ENCODE peak calls at places on chromosomes 3 and 15, in ten cellular contexts. One of them, this sample, is unnamed.

GRCh38 chr15:62756995-62757360 is 285.6 kb upstream of the TPM1 start:
- DNase-seq in GM12878: no peak
- DNase-seq in neuronal stem cell: no peak
- DNase-seq in H9: no peak
- DNase-seq in PC-9: no peak
- DNase-seq in OCI-LY7: no peak
- DNase-seq in hepatocyte: no peak
- DNase-seq in astrocyte: no peak
- DNase-seq in PC-3: no peak
- DNase-seq in SK-N-SH: peak; percentile 21
- DNase-seq in this sample: no peak

GRCh38 chr3:185979721-185980121 is 41.9 kb upstream of the TRA2B start:
- DNase-seq in GM12878: no peak
- DNase-seq in neuronal stem cell: no peak
- DNase-seq in H9: no peak
- DNase-seq in PC-9: no peak
- DNase-seq in OCI-LY7: no peak
- DNase-seq in hepatocyte: no peak
- DNase-seq in astrocyte: no peak
- DNase-seq in PC-3: no peak
- DNase-seq in SK-N-SH: no peak
- DNase-seq in this sample: peak; percentile 29

GRCh38 chr3:176861137-176861536 is 336.1 kb downstream of the TBL1XR1 start:
- DNase-seq in GM12878: no peak
- DNase-seq in neuronal stem cell: no peak
- DNase-seq in H9: no peak
- DNase-seq in PC-9: no peak
- DNase-seq in OCI-LY7: no peak
- DNase-seq in hepatocyte: no peak
- DNase-seq in astrocyte: no peak
- DNase-seq in PC-3: no peak
- DNase-seq in SK-N-SH: no peak
- DNase-seq in this sample: no peak

GRCh38 chr15:52503788-52504496 is 24.7 kb downstream of the MYO5A start:
- DNase-seq in GM12878: peak; percentile 51
- DNase-seq in neuronal stem cell: no peak
- DNase-seq in H9: no peak
- DNase-seq in PC-9: no peak
- DNase-seq in OCI-LY7: peak; percentile 92
- DNase-seq in hepatocyte: no peak
- DNase-seq in astrocyte: peak; percentile 81
- DNase-seq in PC-3: peak; percentile 21
- DNase-seq in SK-N-SH: no peak
- DNase-seq in this sample: no peak

GRCh38 chr3:58090351-58090750 is 82.1 kb downstream of the FLNB start:
- DNase-seq in GM12878: no peak
- DNase-seq in neuronal stem cell: no peak
- DNase-seq in H9: no peak
- DNase-seq in PC-9: no peak
- DNase-seq in OCI-LY7: no peak
- DNase-seq in hepatocyte: no peak
- DNase-seq in astrocyte: peak; percentile 37
- DNase-seq in PC-3: no peak
- DNase-seq in SK-N-SH: no peak
- DNase-seq in this sample: no peak

GRCh38 chr15:78841307-78841706 is 30.0 kb upstream of the ADAMTS7 start:
- DNase-seq in GM12878: no peak
- DNase-seq in neuronal stem cell: no peak
- DNase-seq in H9: no peak
- DNase-seq in PC-9: no peak
- DNase-seq in OCI-LY7: no peak
- DNase-seq in hepatocyte: no peak
- DNase-seq in astrocyte: peak; percentile 6
- DNase-seq in PC-3: no peak
- DNase-seq in SK-N-SH: no peak
- DNase-seq in this sample: no peak

GRCh38 chr15:75036269-75036668 is 12.9 kb downstream of the PPCDC start:
- DNase-seq in GM12878: no peak
- DNase-seq in neuronal stem cell: no peak
- DNase-seq in H9: peak; percentile 91
- DNase-seq in PC-9: peak; percentile 89
- DNase-seq in OCI-LY7: no peak
- DNase-seq in hepatocyte: peak; percentile 80
- DNase-seq in astrocyte: no peak
- DNase-seq in PC-3: peak; percentile 83
- DNase-seq in SK-N-SH: no peak
- DNase-seq in this sample: peak; percentile 91

GRCh38 chr3:29525254-29525881 is 244.5 kb downstream of the RBMS3 start:
- DNase-seq in GM12878: no peak
- DNase-seq in neuronal stem cell: no peak
- DNase-seq in H9: no peak
- DNase-seq in PC-9: no peak
- DNase-seq in OCI-LY7: no peak
- DNase-seq in hepatocyte: no peak
- DNase-seq in astrocyte: peak; percentile 42
- DNase-seq in PC-3: peak; percentile 60
- DNase-seq in SK-N-SH: no peak
- DNase-seq in this sample: no peak

GRCh38 chr3:126354776-126355175 is 2.4 kb downstream of the KLF15 start:
- DNase-seq in GM12878: no peak
- DNase-seq in neuronal stem cell: no peak
- DNase-seq in H9: no peak
- DNase-seq in PC-9: no peak
- DNase-seq in OCI-LY7: no peak
- DNase-seq in hepatocyte: no peak
- DNase-seq in astrocyte: no peak
- DNase-seq in PC-3: no peak
- DNase-seq in SK-N-SH: no peak
- DNase-seq in this sample: no peak

GRCh38 chr15:89472785-89473256 is 23.6 kb downstream of the RHCG start:
- DNase-seq in GM12878: no peak
- DNase-seq in neuronal stem cell: peak; percentile 79
- DNase-seq in H9: peak; percentile 94
- DNase-seq in PC-9: peak; percentile 69
- DNase-seq in OCI-LY7: peak; percentile 70
- DNase-seq in hepatocyte: peak; percentile 63
- DNase-seq in astrocyte: peak; percentile 8
- DNase-seq in PC-3: peak; percentile 75
- DNase-seq in SK-N-SH: peak; percentile 91
- DNase-seq in this sample: peak; percentile 81

GRCh38 chr15:95624100-95624499 is 706.4 kb upstream of the NR2F2 start:
- DNase-seq in GM12878: no peak
- DNase-seq in neuronal stem cell: no peak
- DNase-seq in H9: no peak
- DNase-seq in PC-9: no peak
- DNase-seq in OCI-LY7: no peak
- DNase-seq in hepatocyte: no peak
- DNase-seq in astrocyte: no peak
- DNase-seq in PC-3: no peak
- DNase-seq in SK-N-SH: no peak
- DNase-seq in this sample: no peak

GRCh38 chr3:98775459-98775858 is 12.3 kb downstream of the ST3GAL6 start:
- DNase-seq in GM12878: no peak
- DNase-seq in neuronal stem cell: no peak
- DNase-seq in H9: no peak
- DNase-seq in PC-9: no peak
- DNase-seq in OCI-LY7: peak; percentile 33
- DNase-seq in hepatocyte: no peak
- DNase-seq in astrocyte: no peak
- DNase-seq in PC-3: no peak
- DNase-seq in SK-N-SH: no peak
- DNase-seq in this sample: no peak

GRCh38 chr3:106862067-106862466 is 515.2 kb upstream of the CCDC54 start:
- DNase-seq in GM12878: no peak
- DNase-seq in neuronal stem cell: no peak
- DNase-seq in H9: no peak
- DNase-seq in PC-9: no peak
- DNase-seq in OCI-LY7: no peak
- DNase-seq in hepatocyte: no peak
- DNase-seq in astrocyte: peak; percentile 62
- DNase-seq in PC-3: peak; percentile 42
- DNase-seq in SK-N-SH: no peak
- DNase-seq in this sample: no peak
- H2AFZ ChIP-seq in GM12878: no peak overlapping the region
- H2AFZ ChIP-seq in neuronal stem cell: peak overlapping the region; percentile 45
- H2AFZ ChIP-seq in H9: no peak overlapping the region
- H2AFZ ChIP-seq in PC-9: no peak overlapping the region
- H2AFZ ChIP-seq in OCI-LY7: no peak overlapping the region
- H2AFZ ChIP-seq in hepatocyte: no peak overlapping the region
- H2AFZ ChIP-seq in astrocyte: peak overlapping the region; percentile 44
- H2AFZ ChIP-seq in PC-3: peak overlapping the region; percentile 0
- H2AFZ ChIP-seq in SK-N-SH: peak overlapping the region; percentile 91
- H2AFZ ChIP-seq in this sample: no peak overlapping the region

GRCh38 chr3:151366993-151367392 is 17.6 kb downstream of the P2RY12 start:
- DNase-seq in GM12878: no peak
- DNase-seq in neuronal stem cell: no peak
- DNase-seq in H9: no peak
- DNase-seq in PC-9: no peak
- DNase-seq in OCI-LY7: no peak
- DNase-seq in hepatocyte: no peak
- DNase-seq in astrocyte: no peak
- DNase-seq in PC-3: no peak
- DNase-seq in SK-N-SH: no peak
- DNase-seq in this sample: no peak
- H2AFZ ChIP-seq in GM12878: no peak overlapping the region
- H2AFZ ChIP-seq in neuronal stem cell: no peak overlapping the region
- H2AFZ ChIP-seq in H9: no peak overlapping the region
- H2AFZ ChIP-seq in PC-9: no peak overlapping the region
- H2AFZ ChIP-seq in OCI-LY7: no peak overlapping the region
- H2AFZ ChIP-seq in hepatocyte: no peak overlapping the region
- H2AFZ ChIP-seq in astrocyte: no peak overlapping the region
- H2AFZ ChIP-seq in PC-3: no peak overlapping the region
- H2AFZ ChIP-seq in SK-N-SH: no peak overlapping the region
- H2AFZ ChIP-seq in this sample: no peak overlapping the region

DNA sequence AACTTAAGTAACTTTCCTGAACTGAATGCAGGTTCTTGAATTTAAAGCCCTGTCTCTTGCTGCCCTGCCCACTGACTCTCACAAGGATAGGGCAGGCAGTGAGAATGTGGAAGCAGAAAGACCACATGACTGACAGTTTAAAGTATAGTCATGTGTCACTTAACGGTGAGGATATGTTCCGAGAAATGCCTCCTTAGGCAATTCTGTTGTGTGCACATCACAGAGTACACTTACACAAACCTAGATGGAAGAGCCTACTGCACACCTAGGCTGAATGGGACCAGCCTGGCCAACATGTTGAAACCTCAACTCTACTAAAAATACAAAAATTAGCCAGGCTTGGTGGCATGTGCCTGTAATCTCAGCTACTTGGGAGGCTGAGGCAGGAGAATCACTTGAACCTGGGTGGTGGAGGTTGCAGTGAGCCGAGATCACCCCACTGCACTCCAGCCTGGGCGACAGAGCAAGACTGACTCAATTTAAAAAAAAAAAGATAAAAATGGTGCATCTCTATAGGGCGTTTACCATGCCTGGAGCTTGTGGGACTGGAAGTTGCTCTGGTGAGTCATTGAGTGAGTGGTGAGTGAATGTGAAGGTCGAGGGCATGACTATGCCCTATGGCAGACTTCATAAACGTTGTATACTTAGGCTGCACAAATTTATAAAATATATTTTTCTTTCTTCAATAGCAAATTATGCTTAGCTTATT is 18.9 kb upstream of the COPG1 start:
- DNase-seq in GM12878: no peak
- DNase-seq in neuronal stem cell: no peak
- DNase-seq in H9: no peak
- DNase-seq in PC-9: peak; percentile 60
- DNase-seq in OCI-LY7: no peak
- DNase-seq in hepatocyte: no peak
- DNase-seq in astrocyte: peak; percentile 81
- DNase-seq in PC-3: peak; percentile 85
- DNase-seq in SK-N-SH: no peak
- DNase-seq in this sample: no peak
- H2AFZ ChIP-seq in GM12878: no peak overlapping the region
- H2AFZ ChIP-seq in neuronal stem cell: no peak overlapping the region
- H2AFZ ChIP-seq in H9: no peak overlapping the region
- H2AFZ ChIP-seq in PC-9: no peak overlapping the region
- H2AFZ ChIP-seq in OCI-LY7: peak overlapping the region; percentile 72
- H2AFZ ChIP-seq in hepatocyte: no peak overlapping the region
- H2AFZ ChIP-seq in astrocyte: peak overlapping the region; percentile 8
- H2AFZ ChIP-seq in PC-3: no peak overlapping the region
- H2AFZ ChIP-seq in SK-N-SH: peak overlapping the region; percentile 36
- H2AFZ ChIP-seq in this sample: no peak overlapping the region

GRCh38 chr15:81296218-81296617 is 27.7 kb downstream of the STARD5 start:
- DNase-seq in GM12878: no peak
- DNase-seq in neuronal stem cell: no peak
- DNase-seq in H9: no peak
- DNase-seq in PC-9: no peak
- DNase-seq in OCI-LY7: peak; percentile 41
- DNase-seq in hepatocyte: no peak
- DNase-seq in astrocyte: no peak
- DNase-seq in PC-3: no peak
- DNase-seq in SK-N-SH: no peak
- DNase-seq in this sample: no peak

GRCh38 chr15:81297147-81297572 is 26.8 kb downstream of the STARD5 start:
- DNase-seq in GM12878: no peak
- DNase-seq in neuronal stem cell: no peak
- DNase-seq in H9: no peak
- DNase-seq in PC-9: peak; percentile 56
- DNase-seq in OCI-LY7: no peak
- DNase-seq in hepatocyte: no peak
- DNase-seq in astrocyte: peak; percentile 59
- DNase-seq in PC-3: peak; percentile 95
- DNase-seq in SK-N-SH: no peak
- DNase-seq in this sample: no peak

GRCh38 chr15:81294501-81294850 is 29.5 kb downstream of the STARD5 start:
- DNase-seq in GM12878: no peak
- DNase-seq in neuronal stem cell: no peak
- DNase-seq in H9: peak; percentile 48
- DNase-seq in PC-9: no peak
- DNase-seq in OCI-LY7: peak; percentile 56
- DNase-seq in hepatocyte: no peak
- DNase-seq in astrocyte: no peak
- DNase-seq in PC-3: no peak
- DNase-seq in SK-N-SH: no peak
- DNase-seq in this sample: peak; percentile 10

GRCh38 chr15:81296673-81297072 is 27.3 kb downstream of the STARD5 start:
- DNase-seq in GM12878: peak; percentile 95
- DNase-seq in neuronal stem cell: no peak
- DNase-seq in H9: no peak
- DNase-seq in PC-9: no peak
- DNase-seq in OCI-LY7: peak; percentile 94
- DNase-seq in hepatocyte: no peak
- DNase-seq in astrocyte: no peak
- DNase-seq in PC-3: no peak
- DNase-seq in SK-N-SH: no peak
- DNase-seq in this sample: no peak

DNA sequence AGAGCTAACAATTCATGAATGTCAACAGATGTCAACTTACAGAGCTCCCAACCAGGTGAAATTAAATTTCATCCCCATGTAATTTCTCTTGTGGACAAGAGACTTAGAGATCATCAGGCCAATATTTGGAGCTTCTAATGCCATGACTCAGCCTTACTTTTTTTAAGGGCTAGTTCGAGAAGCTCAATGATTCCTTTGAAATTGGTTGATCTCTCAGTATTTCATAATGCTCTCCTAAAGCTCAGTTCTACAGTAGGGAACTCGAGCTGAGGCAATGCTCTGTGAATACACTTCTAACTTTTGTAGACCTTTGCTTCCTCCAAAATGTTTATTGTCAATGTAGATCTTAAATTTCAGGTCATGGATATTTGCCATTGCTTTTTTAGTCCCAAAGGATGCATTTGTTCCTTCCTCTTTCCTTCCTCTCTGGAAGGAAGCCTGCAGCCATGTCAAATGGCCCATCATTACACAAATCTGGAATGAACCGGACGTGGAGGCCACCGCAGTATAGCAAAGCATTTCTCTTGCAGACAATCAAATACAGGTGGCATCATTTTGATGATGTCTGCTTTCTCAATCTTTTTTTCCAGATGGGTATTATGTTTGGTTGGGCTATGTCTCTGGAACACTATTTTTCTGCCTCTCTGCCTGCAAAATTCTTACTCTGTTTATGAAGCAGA is 28.3 kb downstream of the STARD5 start:
- DNase-seq in GM12878: no peak
- DNase-seq in neuronal stem cell: no peak
- DNase-seq in H9: no peak
- DNase-seq in PC-9: no peak
- DNase-seq in OCI-LY7: peak; percentile 45
- DNase-seq in hepatocyte: no peak
- DNase-seq in astrocyte: no peak
- DNase-seq in PC-3: no peak
- DNase-seq in SK-N-SH: no peak
- DNase-seq in this sample: no peak
- H2AFZ ChIP-seq in GM12878: no peak overlapping the region
- H2AFZ ChIP-seq in neuronal stem cell: no peak overlapping the region
- H2AFZ ChIP-seq in H9: no peak overlapping the region
- H2AFZ ChIP-seq in PC-9: no peak overlapping the region
- H2AFZ ChIP-seq in OCI-LY7: peak overlapping the region; percentile 15
- H2AFZ ChIP-seq in hepatocyte: no peak overlapping the region
- H2AFZ ChIP-seq in astrocyte: no peak overlapping the region
- H2AFZ ChIP-seq in PC-3: no peak overlapping the region
- H2AFZ ChIP-seq in SK-N-SH: no peak overlapping the region
- H2AFZ ChIP-seq in this sample: no peak overlapping the region

This sample was measured in GM23338.